ENCODE peak calls at places on chromosomes 6 and 20, in seven cellular contexts. One of them, this sample, is unnamed.

GRCh38 chr20:25389858-25390537 is 637 bp downstream of the ABHD12 start:
- DNase-seq in Peyer's patch: peak; percentile 64
- DNase-seq in A549: no peak
- DNase-seq in heart left ventricle: peak; percentile 37
- DNase-seq in fibroblast of the aortic adventitia: no peak
- DNase-seq in OCI-LY7: no peak
- DNase-seq in lower leg skin: peak; percentile 22
- DNase-seq in this sample: no peak

GRCh38 chr20:10553326-10553984 is 118.3 kb downstream of the SLX4IP start:
- DNase-seq in OCI-LY7: peak; percentile 55
- DNase-seq in Peyer's patch: peak; percentile 63
- DNase-seq in A549: peak; percentile 85
- DNase-seq in lower leg skin: peak; percentile 69
- DNase-seq in heart left ventricle: peak; percentile 56
- DNase-seq in fibroblast of the aortic adventitia: peak; percentile 88
- DNase-seq in this sample: no peak

GRCh38 chr6:126176266-126176665 is 163.6 kb upstream of the CENPW start:
- DNase-seq in A549: peak; percentile 34
- DNase-seq in Peyer's patch: no peak
- DNase-seq in lower leg skin: no peak
- DNase-seq in heart left ventricle: no peak
- DNase-seq in OCI-LY7: no peak
- DNase-seq in fibroblast of the aortic adventitia: peak; percentile 61
- DNase-seq in this sample: no peak

GRCh38 chr6:5478380-5478779 is 217.1 kb downstream of the FARS2 start:
- DNase-seq in lower leg skin: no peak
- DNase-seq in heart left ventricle: no peak
- DNase-seq in Peyer's patch: no peak
- DNase-seq in OCI-LY7: no peak
- DNase-seq in A549: no peak
- DNase-seq in fibroblast of the aortic adventitia: no peak
- DNase-seq in this sample: no peak

GRCh38 chr20:24993337-24994185 is 1.0 kb upstream of the APMAP start:
- DNase-seq in OCI-LY7: peak; percentile 40
- DNase-seq in lower leg skin: no peak
- DNase-seq in Peyer's patch: no peak
- DNase-seq in fibroblast of the aortic adventitia: peak; percentile 79
- DNase-seq in A549: peak; percentile 71
- DNase-seq in heart left ventricle: no peak
- DNase-seq in this sample: no peak

GRCh38 chr20:62477669-62478450 is 2.1 kb upstream of the GATA5 start:
- DNase-seq in OCI-LY7: peak; percentile 21
- DNase-seq in fibroblast of the aortic adventitia: no peak
- DNase-seq in lower leg skin: no peak
- DNase-seq in heart left ventricle: no peak
- DNase-seq in A549: no peak
- DNase-seq in Peyer's patch: no peak
- DNase-seq in this sample: no peak

GRCh38 chr6:97995158-97995557 is 712.1 kb upstream of the MMS22L start:
- DNase-seq in Peyer's patch: no peak
- DNase-seq in heart left ventricle: no peak
- DNase-seq in OCI-LY7: no peak
- DNase-seq in lower leg skin: no peak
- DNase-seq in fibroblast of the aortic adventitia: no peak
- DNase-seq in A549: no peak
- DNase-seq in this sample: no peak

GRCh38 chr6:56772737-56773184 is 130.1 kb upstream of the DST start:
- DNase-seq in Peyer's patch: no peak
- DNase-seq in A549: peak; percentile 51
- DNase-seq in heart left ventricle: peak; percentile 47
- DNase-seq in lower leg skin: no peak
- DNase-seq in fibroblast of the aortic adventitia: peak; percentile 81
- DNase-seq in OCI-LY7: no peak
- DNase-seq in this sample: no peak

GRCh38 chr6:51814418-51814817 is 273.0 kb downstream of the PKHD1 start:
- DNase-seq in A549: no peak
- DNase-seq in OCI-LY7: no peak
- DNase-seq in heart left ventricle: no peak
- DNase-seq in fibroblast of the aortic adventitia: no peak
- DNase-seq in lower leg skin: no peak
- DNase-seq in Peyer's patch: no peak
- DNase-seq in this sample: no peak

GRCh38 chr6:40986364-40986763 is 52.7 kb downstream of the UNC5CL start:
- DNase-seq in fibroblast of the aortic adventitia: no peak
- DNase-seq in heart left ventricle: no peak
- DNase-seq in lower leg skin: no peak
- DNase-seq in OCI-LY7: no peak
- DNase-seq in Peyer's patch: no peak
- DNase-seq in A549: no peak
- DNase-seq in this sample: no peak

GRCh38 chr6:134063966-134064445 is 11.6 kb upstream of the SLC2A12 start:
- DNase-seq in fibroblast of the aortic adventitia: peak; percentile 90
- DNase-seq in OCI-LY7: peak; percentile 69
- DNase-seq in lower leg skin: peak; percentile 68
- DNase-seq in A549: peak; percentile 72
- DNase-seq in Peyer's patch: no peak
- DNase-seq in heart left ventricle: peak; percentile 50
- DNase-seq in this sample: no peak

GRCh38 chr6:34056301-34056700 is 89.6 kb downstream of the GRM4 start:
- DNase-seq in Peyer's patch: peak; percentile 71
- DNase-seq in A549: peak; percentile 27
- DNase-seq in OCI-LY7: peak; percentile 84
- DNase-seq in fibroblast of the aortic adventitia: peak; percentile 70
- DNase-seq in heart left ventricle: peak; percentile 77
- DNase-seq in lower leg skin: peak; percentile 25
- DNase-seq in this sample: no peak

GRCh38 chr6:2209226-2209809 is 36.1 kb downstream of the GMDS start:
- DNase-seq in lower leg skin: no peak
- DNase-seq in fibroblast of the aortic adventitia: peak; percentile 18
- DNase-seq in heart left ventricle: no peak
- DNase-seq in Peyer's patch: peak; percentile 67
- DNase-seq in OCI-LY7: peak; percentile 59
- DNase-seq in A549: peak; percentile 54
- DNase-seq in this sample: no peak

GRCh38 chr6:54037277-54037779 is 73.9 kb upstream of the MLIP start:
- DNase-seq in Peyer's patch: no peak
- DNase-seq in heart left ventricle: no peak
- DNase-seq in A549: no peak
- DNase-seq in lower leg skin: no peak
- DNase-seq in OCI-LY7: no peak
- DNase-seq in fibroblast of the aortic adventitia: no peak
- DNase-seq in this sample: no peak

GRCh38 chr6:119830494-119831295 is 481.1 kb upstream of the MAN1A1 start:
- DNase-seq in fibroblast of the aortic adventitia: no peak
- DNase-seq in A549: no peak
- DNase-seq in Peyer's patch: no peak
- DNase-seq in heart left ventricle: no peak
- DNase-seq in lower leg skin: peak; percentile 30
- DNase-seq in OCI-LY7: no peak
- DNase-seq in this sample: no peak
- TF ChIP-seq CTCF in fibroblast of the aortic adventitia: no peak
- TF ChIP-seq CTCF in A549: no peak
- TF ChIP-seq CTCF in Peyer's patch: no peak
- TF ChIP-seq CTCF in heart left ventricle: no peak
- TF ChIP-seq CTCF in lower leg skin: no peak
- TF ChIP-seq CTCF in OCI-LY7: no peak
- TF ChIP-seq CTCF in this sample: no peak

DNA sequence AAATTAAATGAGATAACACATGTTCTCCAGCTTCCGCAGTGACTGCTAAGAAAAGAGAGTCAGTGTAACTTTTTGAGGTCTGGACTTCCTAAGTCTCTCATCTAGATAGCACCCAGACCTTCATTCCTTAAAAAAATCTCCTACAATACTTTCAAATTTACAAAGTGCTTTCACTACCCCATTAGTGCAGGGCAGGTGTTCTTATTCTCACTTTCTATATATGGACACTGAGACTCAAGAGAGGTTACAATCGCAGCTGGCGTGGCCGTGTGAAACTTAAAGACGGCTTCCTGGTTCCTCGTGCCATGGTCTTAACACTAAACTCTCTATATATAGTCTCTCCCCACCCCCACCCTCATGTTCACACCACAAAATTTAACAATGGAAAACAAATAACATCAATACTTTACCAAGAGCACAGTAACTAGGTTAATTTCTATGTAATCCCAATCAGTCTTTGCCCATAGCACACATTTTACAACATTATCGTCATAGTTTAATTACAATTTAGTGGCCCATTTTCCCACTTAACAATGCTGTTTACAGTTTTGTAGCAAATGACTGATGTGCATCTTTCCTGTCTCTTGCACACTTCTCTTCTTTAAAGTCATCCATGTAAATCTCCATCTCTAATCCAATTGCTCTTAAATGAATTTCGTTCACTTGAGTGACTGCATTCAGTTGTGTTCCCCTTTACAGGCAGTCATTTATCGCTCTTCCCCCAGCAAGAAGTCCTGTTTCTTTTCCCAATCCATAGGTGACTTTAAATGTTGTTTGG is 78.8 kb upstream of the ARID1B start:
- DNase-seq in heart left ventricle: no peak
- DNase-seq in fibroblast of the aortic adventitia: no peak
- DNase-seq in A549: no peak
- DNase-seq in OCI-LY7: peak; percentile 99
- DNase-seq in Peyer's patch: no peak
- DNase-seq in lower leg skin: no peak
- DNase-seq in this sample: no peak
- TF ChIP-seq CTCF in heart left ventricle: no peak
- TF ChIP-seq CTCF in fibroblast of the aortic adventitia: no peak
- TF ChIP-seq CTCF in A549: no peak
- TF ChIP-seq CTCF in OCI-LY7: no peak
- TF ChIP-seq CTCF in Peyer's patch: no peak
- TF ChIP-seq CTCF in lower leg skin: no peak
- TF ChIP-seq CTCF in this sample: no peak

DNA sequence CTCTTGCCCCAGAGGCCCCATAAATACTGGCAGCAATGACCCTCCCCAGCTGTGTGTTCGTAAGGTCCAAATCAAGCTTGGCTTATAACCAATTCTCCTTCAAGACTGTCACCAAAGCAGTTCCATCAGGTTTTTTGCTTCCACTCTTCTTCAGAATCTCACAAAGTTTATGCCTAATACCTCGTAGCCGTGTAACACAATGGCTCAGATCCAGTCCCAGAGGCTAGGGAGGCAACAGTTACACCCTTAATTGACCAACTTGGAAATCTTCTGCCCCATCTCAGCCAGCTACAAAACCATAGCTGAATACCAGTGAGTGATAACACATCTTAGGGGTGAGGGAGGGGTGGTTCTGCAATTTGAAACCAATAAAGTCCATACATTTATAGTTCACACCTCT is 120.5 kb downstream of the HIVEP2 start:
- DNase-seq in Peyer's patch: no peak
- DNase-seq in heart left ventricle: no peak
- DNase-seq in OCI-LY7: no peak
- DNase-seq in lower leg skin: no peak
- DNase-seq in fibroblast of the aortic adventitia: peak; percentile 55
- DNase-seq in A549: no peak
- DNase-seq in this sample: no peak
- TF ChIP-seq CTCF in Peyer's patch: no peak
- TF ChIP-seq CTCF in heart left ventricle: no peak
- TF ChIP-seq CTCF in OCI-LY7: no peak
- TF ChIP-seq CTCF in lower leg skin: no peak
- TF ChIP-seq CTCF in fibroblast of the aortic adventitia: no peak
- TF ChIP-seq CTCF in A549: no peak
- TF ChIP-seq CTCF in this sample: no peak

GRCh38 chr20:7976015-7976414 is 35.8 kb upstream of the HAO1 start:
- DNase-seq in A549: no peak
- DNase-seq in OCI-LY7: no peak
- DNase-seq in lower leg skin: no peak
- DNase-seq in Peyer's patch: no peak
- DNase-seq in fibroblast of the aortic adventitia: no peak
- DNase-seq in heart left ventricle: no peak
- DNase-seq in this sample: no peak

GRCh38 chr20:7984192-7984591 is 35.4 kb downstream of the TMX4 start:
- DNase-seq in A549: no peak
- DNase-seq in lower leg skin: no peak
- DNase-seq in fibroblast of the aortic adventitia: no peak
- DNase-seq in OCI-LY7: no peak
- DNase-seq in Peyer's patch: no peak
- DNase-seq in heart left ventricle: no peak
- DNase-seq in this sample: no peak

GRCh38 chr20:7981374-7981773 is 38.2 kb downstream of the TMX4 start:
- DNase-seq in fibroblast of the aortic adventitia: no peak
- DNase-seq in heart left ventricle: no peak
- DNase-seq in OCI-LY7: no peak
- DNase-seq in lower leg skin: no peak
- DNase-seq in Peyer's patch: no peak
- DNase-seq in A549: no peak
- DNase-seq in this sample: no peak

GRCh38 chr20:7985916-7986315 is 33.6 kb downstream of the TMX4 start:
- DNase-seq in lower leg skin: no peak
- DNase-seq in Peyer's patch: no peak
- DNase-seq in heart left ventricle: no peak
- DNase-seq in fibroblast of the aortic adventitia: no peak
- DNase-seq in A549: no peak
- DNase-seq in OCI-LY7: no peak
- DNase-seq in this sample: no peak

DNA sequence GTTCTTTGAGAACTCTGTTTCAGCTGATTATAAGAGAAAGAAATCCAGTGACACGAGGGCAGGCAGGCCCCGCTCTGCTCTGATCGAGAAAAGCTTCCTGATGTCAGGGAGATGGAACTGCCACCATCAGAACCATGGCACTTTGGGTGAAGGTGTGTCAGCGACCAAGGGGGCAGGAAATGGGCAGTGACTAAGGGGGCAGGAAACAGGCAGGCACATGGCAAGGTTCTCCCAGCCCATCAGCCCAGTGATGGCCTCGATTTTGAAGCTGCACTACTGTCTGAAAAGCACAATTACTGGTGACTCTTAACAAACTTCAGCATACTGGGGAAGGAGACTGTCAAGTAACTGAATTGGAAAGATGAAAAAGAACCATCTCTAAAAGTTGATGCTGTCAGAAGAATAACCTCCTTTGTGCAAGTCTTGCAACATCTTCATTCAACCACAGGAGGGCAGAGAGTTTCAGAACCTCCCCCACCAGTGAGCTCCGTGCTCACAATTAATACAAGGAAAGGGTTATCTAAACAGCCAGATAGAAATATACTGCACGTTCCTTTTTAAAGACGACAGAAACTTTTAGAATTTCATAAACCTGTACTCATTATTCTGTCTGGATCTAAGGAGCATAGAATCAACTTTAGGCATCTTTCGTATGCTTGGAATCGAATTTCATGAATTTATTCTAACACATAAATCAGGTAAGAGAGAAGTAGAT is 39.1 kb downstream of the TMX4 start:
- DNase-seq in lower leg skin: no peak
- DNase-seq in Peyer's patch: no peak
- DNase-seq in heart left ventricle: no peak
- DNase-seq in A549: peak; percentile 60
- DNase-seq in fibroblast of the aortic adventitia: peak; percentile 61
- DNase-seq in OCI-LY7: peak; percentile 36
- DNase-seq in this sample: no peak
- TF ChIP-seq CTCF in lower leg skin: no peak
- TF ChIP-seq CTCF in Peyer's patch: peak; percentile 12
- TF ChIP-seq CTCF in heart left ventricle: peak; percentile 28
- TF ChIP-seq CTCF in A549: peak; percentile 48
- TF ChIP-seq CTCF in fibroblast of the aortic adventitia: peak; percentile 59
- TF ChIP-seq CTCF in OCI-LY7: peak; percentile 76
- TF ChIP-seq CTCF in this sample: peak; percentile 11